ENCODE peak calls at places on chromosome 6, in seven cellular contexts. X is amniotic stem cell; J is omental fat pad; U is stimulated activated CD4-positive, alpha-beta T cell treated with anti-CD3 and anti-CD28 coated beads, Interleukin-1b, Interleukin-23, amount 100 ng/mL, for 4 hours; H is fibroblast of the conjunctiva; R is mucosa of gallbladder; E is spleen. L is an unnamed sample.

GRCh38 chr6:111950661-111951426 is 77.6 kb upstream of the FYN start:
- DNase-seq in X (no peak), J (no peak), U (no peak), H (peak), R (no peak), E (no peak), L (no peak)

GRCh38 chr6:56911847-56912246 is 43.1 kb upstream of the BEND6 start:
- DNase-seq in X (peak), J (no peak), U (no peak), H (no peak), R (no peak), E (no peak), L (no peak)

GRCh38 chr6:6788394-6789020 is 200.0 kb downstream of the LY86 start:
- DNase-seq in X (no peak), J (no peak), U (no peak), H (no peak), R (peak), E (no peak), L (no peak)

GRCh38 chr6:84362180-84362821 is 134.9 kb upstream of the CEP162 start:
- DNase-seq in X (no peak), J (no peak), U (no peak), H (no peak), R (no peak), E (no peak), L (no peak)

GRCh38 chr6:34022250-34022872 is 123.5 kb downstream of the GRM4 start:
- DNase-seq in X (no peak), J (no peak), U (no peak), H (no peak), R (no peak), E (no peak), L (no peak)

GRCh38 chr6:139996253-139996834 is 621.9 kb upstream of the CITED2 start:
- DNase-seq in X (no peak), J (no peak), U (no peak), H (no peak), R (no peak), E (no peak), L (no peak)

GRCh38 chr6:149015877-149016525 is 269.2 kb downstream of the UST start:
- DNase-seq in X (no peak), J (no peak), U (no peak), H (no peak), R (no peak), E (no peak), L (no peak)

GRCh38 chr6:161748535-161749386 is 474.9 kb upstream of the AGPAT4 start:
- DNase-seq in X (no peak), J (no peak), U (peak), H (peak), R (peak), E (no peak), L (no peak)

GRCh38 chr6:151052021-151052646 is 186.6 kb downstream of the MTHFD1L start:
- DNase-seq in X (no peak), J (no peak), U (no peak), H (no peak), R (no peak), E (no peak), L (no peak)

GRCh38 chr6:78700997-78701396 is 166.4 kb upstream of the IRAK1BP1 start:
- DNase-seq in X (no peak), J (no peak), U (no peak), H (no peak), R (no peak), E (no peak), L (no peak)

GRCh38 chr6:43968110-43968965 is 158.9 kb downstream of the MRPL14 start:
- DNase-seq in X (no peak), J (no peak), U (no peak), H (no peak), R (no peak), E (no peak), L (no peak)

GRCh38 chr6:34829137-34829536 is 37.3 kb downstream of the BLTP3A start:
- DNase-seq in X (no peak), J (no peak), U (no peak), H (no peak), R (no peak), E (no peak), L (no peak)

GRCh38 chr6:7998103-7998725 is 66.0 kb downstream of the BLOC1S5 start:
- DNase-seq in X (no peak), J (no peak), U (no peak), H (peak), R (no peak), E (no peak), L (no peak)

GRCh38 chr6:7909323-7910276 is 988 bp downstream of the TXNDC5 start:
- DNase-seq in X (no peak), J (no peak), U (peak), H (no peak), R (peak), E (peak), L (no peak)

GRCh38 chr6:134015719-134016557 is 36.5 kb downstream of the SLC2A12 start:
- DNase-seq in X (no peak), J (no peak), U (no peak), H (no peak), R (no peak), E (no peak), L (no peak)

GRCh38 chr6:14664616-14665315 is 547.2 kb downstream of the CD83 start:
- DNase-seq in X (no peak), J (no peak), U (no peak), H (no peak), R (no peak), E (no peak), L (no peak)

GRCh38 chr6:111691345-111692225 is 85.9 kb upstream of the TRAF3IP2 start:
- DNase-seq in X (no peak), J (no peak), U (no peak), H (no peak), R (peak), E (no peak), L (no peak)

GRCh38 chr6:94735270-94735669 is 842.1 kb upstream of the MANEA start:
- DNase-seq in X (no peak), J (no peak), U (no peak), H (no peak), R (no peak), E (no peak), L (no peak)

GRCh38 chr6:49553353-49553752 is 2.9 kb downstream of the C6orf141 start:
- DNase-seq in X (no peak), J (no peak), U (no peak), H (no peak), R (no peak), E (no peak), L (no peak)